ENCODE peak calls at places on chromosomes 7 and 10, in four cellular contexts. N is endothelial cell of umbilical vein, S is H7, T is upper lobe of right lung. E is an unnamed sample.

GRCh38 chr10:92452313-92452712 is 121.6 kb downstream of the IDE start:
- DNase-seq in N (no peak), S (no peak), T (no peak), E (no peak)

GRCh38 chr10:124048371-124049290 is 44.8 kb downstream of the CHST15 start:
- DNase-seq in N (no peak), S (no peak), T (no peak), E (no peak)

GRCh38 chr7:2006231-2006771 is 226.4 kb downstream of the MAD1L1 start:
- DNase-seq in N (no peak), S (no peak), T (peak), E (no peak)

GRCh38 chr10:34584164-34584563 is 230.9 kb downstream of the PARD3 start:
- DNase-seq in N (peak), S (no peak), T (no peak), E (no peak)

GRCh38 chr7:44681645-44682044 is 67.0 kb upstream of the ZMIZ2 start:
- DNase-seq in N (no peak), S (no peak), T (peak), E (no peak)

GRCh38 chr10:80356563-80356999 is at the start of the genes DYDC1 and DYDC2:
- DNase-seq in N (no peak), S (peak), T (peak), E (peak)

GRCh38 chr10:54800677-54801480 is at the start of gene PCDH15:
- DNase-seq in N (peak), S (peak), T (no peak), E (peak)

GRCh38 chr7:157397751-157398691 is 61.2 kb downstream of the DNAJB6 start:
- DNase-seq in N (peak), S (peak), T (no peak), E (peak)

GRCh38 chr10:121596668-121597503 is 1.4 kb downstream of the FGFR2 start:
- DNase-seq in N (no peak), S (peak), T (peak), E (no peak)

GRCh38 chr7:76000566-76000965 is 6.2 kb upstream of the TMEM120A start:
- DNase-seq in N (no peak), S (peak), T (no peak), E (no peak)

GRCh38 chr7:76003351-76003750 is 9.0 kb upstream of the TMEM120A start:
- DNase-seq in N (no peak), S (no peak), T (no peak), E (no peak)

GRCh38 chr7:75998038-75998437 is 3.6 kb upstream of the TMEM120A start:
- DNase-seq in N (no peak), S (no peak), T (no peak), E (no peak)

GRCh38 chr7:76002139-76002538 is 7.7 kb upstream of the TMEM120A start:
- DNase-seq in N (no peak), S (no peak), T (no peak), E (no peak)

GRCh38 chr7:76002822-76003221 is 8.4 kb upstream of the TMEM120A start:
- DNase-seq in N (no peak), S (no peak), T (no peak), E (no peak)
- H3K4me3 ChIP-seq in N (no peak), S (no peak), T (no peak), E (no peak)

GRCh38 chr7:976901-977325 is 1.6 kb upstream of the COX19 start:
- DNase-seq in N (no peak), S (no peak), T (peak), E (no peak)

GRCh38 chr7:978416-979091 is 3.2 kb upstream of the COX19 start:
- DNase-seq in N (no peak), S (no peak), T (no peak), E (no peak)

GRCh38 chr7:978049-978346 is 2.6 kb upstream of the COX19 start:
- DNase-seq in N (no peak), S (no peak), T (no peak), E (no peak)

GRCh38 chr7:975702-976473 is 539 bp upstream of the COX19 start:
- DNase-seq in N (no peak), S (peak), T (peak), E (no peak)

GRCh38 chr7:977326-978048 is 2.1 kb upstream of the COX19 start:
- DNase-seq in N (no peak), S (no peak), T (no peak), E (no peak)
- H3K4me3 ChIP-seq in N (no peak), S (no peak), T (no peak), E (no peak)

DNA sequence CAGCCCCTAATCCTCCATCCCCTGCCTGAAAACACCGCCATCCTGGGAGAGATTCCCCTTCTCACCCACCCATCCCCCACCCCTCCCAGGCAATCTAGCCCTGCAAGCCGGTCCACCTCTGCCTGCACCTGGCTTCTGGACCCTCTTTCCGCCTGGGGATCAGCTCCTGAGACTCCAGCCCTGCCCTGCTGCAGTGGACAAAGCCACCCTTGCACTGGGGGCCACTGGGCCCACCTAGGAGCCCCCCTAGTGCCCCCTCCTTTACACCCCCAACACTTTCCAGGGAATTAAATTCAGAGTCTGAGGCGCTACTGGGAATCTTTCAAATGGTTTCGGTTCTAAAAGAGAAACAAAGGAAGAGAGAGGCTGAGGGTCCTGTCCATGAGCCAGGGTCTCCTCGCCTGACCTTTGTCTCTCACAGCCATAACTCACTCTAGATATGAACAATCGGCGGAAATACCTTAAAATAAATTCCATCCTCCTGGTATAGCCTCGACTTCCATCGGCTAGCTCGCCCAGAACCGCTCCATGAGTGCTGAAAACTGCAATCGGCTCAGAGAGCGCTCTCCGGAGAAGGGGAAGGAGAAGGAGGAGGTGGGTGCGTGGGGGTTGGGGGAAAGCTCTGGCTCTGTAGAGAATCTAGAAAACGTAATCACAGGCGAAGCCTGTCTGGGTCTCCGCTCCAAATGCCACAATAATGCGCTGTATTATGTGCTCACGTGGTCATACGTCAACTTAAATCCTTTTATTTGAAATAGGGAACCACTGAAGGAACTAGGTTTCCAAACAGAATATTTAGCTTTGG is 12.7 kb downstream of the HOXA4 start:
- DNase-seq in N (peak), S (peak), T (no peak), E (no peak)
- H3K4me3 ChIP-seq in N (peak), S (no peak), T (peak), E (no peak)

DNA sequence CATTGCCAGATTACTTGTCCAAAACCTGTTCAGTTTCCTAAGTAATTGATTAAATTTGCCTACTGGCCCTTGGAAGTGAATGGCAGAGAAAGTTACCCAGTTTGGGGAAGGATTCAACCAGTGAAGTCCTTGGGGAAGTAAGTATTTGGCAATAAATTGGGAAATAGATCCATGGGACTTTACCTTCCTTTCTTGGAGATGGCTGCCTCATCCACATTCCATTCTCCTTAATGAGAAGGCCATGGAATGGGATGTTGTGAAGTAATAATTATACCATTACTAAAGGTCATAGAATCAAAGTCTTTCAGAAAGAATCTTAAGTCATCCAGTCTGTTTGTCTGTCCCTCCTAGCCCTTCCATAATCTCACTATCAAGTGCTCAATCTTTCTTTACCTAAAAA is 4.5 kb upstream of the COPG2 start:
- DNase-seq in N (no peak), S (no peak), T (no peak), E (no peak)
- H3K4me3 ChIP-seq in N (no peak), S (no peak), T (no peak), E (no peak)

GRCh38 chr7:117871778-117872538 is 1.3 kb downstream of the CTTNBP2 start:
- DNase-seq in N (no peak), S (peak), T (no peak), E (no peak)

GRCh38 chr7:117872565-117873055 is 631 bp downstream of the CTTNBP2 start:
- DNase-seq in N (peak), S (peak), T (no peak), E (no peak)

GRCh38 chr7:117870405-117870905 is 2.8 kb downstream of the CTTNBP2 start:
- DNase-seq in N (no peak), S (no peak), T (no peak), E (no peak)

GRCh38 chr7:117873056-117873932 is at the start of gene CTTNBP2:
- DNase-seq in N (peak), S (peak), T (peak), E (no peak)

GRCh38 chr7:117871401-117871777 is 1.9 kb downstream of the CTTNBP2 start:
- DNase-seq in N (no peak), S (no peak), T (no peak), E (no peak)
- H3K4me3 ChIP-seq in N (no peak), S (peak), T (peak), E (no peak)